ENCODE peak calls at places on chromosomes 12 and 14, in seven cellular contexts. N is neuronal stem cell, Y is trophoblast cell, P is IMR-90, X is H9, F is H1, H is mesenchymal stem cell. K is an unnamed sample.

GRCh38 chr14:104769324-104770071 is 16.6 kb downstream of the SIVA1 start:
- DNase-seq in N (no peak), Y (peak; percentile 34), P (no peak), X (no peak), F (no peak), H (no peak), K (no peak)

GRCh38 chr12:58750484-58750883 is 169.8 kb downstream of the LRIG3 start:
- DNase-seq in N (no peak), Y (no peak), P (peak; percentile 98), X (no peak), F (no peak), H (peak; percentile 90), K (no peak)

GRCh38 chr12:80218925-80219714 is 119.8 kb downstream of the OTOGL start:
- DNase-seq in N (no peak), Y (no peak), P (no peak), X (no peak), F (no peak), H (peak; percentile 16), K (no peak)

GRCh38 chr14:79318371-79318770 is 892.9 kb downstream of the DIO2 start:
- DNase-seq in N (no peak), Y (no peak), P (peak; percentile 57), X (no peak), F (no peak), H (no peak), K (no peak)

GRCh38 chr12:119181944-119182343 is 3.2 kb downstream of the HSPB8 start:
- DNase-seq in N (no peak), Y (peak; percentile 33), P (no peak), X (no peak), F (no peak), H (no peak), K (no peak)

GRCh38 chr12:111368291-111368683 is 608 bp downstream of the PHETA1 start:
- DNase-seq in N (peak; percentile 6), Y (peak; percentile 6), P (no peak), X (no peak), F (no peak), H (peak; percentile 24), K (no peak)

GRCh38 chr12:65891219-65891618 is 66.9 kb downstream of the HMGA2 start:
- DNase-seq in N (no peak), Y (no peak), P (peak; percentile 57), X (no peak), F (no peak), H (peak; percentile 68), K (no peak)

GRCh38 chr12:68113644-68114043 is 45.9 kb downstream of the IFNG start:
- DNase-seq in N (no peak), Y (peak; percentile 13), P (no peak), X (peak; percentile 72), F (peak; percentile 77), H (no peak), K (peak; percentile 58)

GRCh38 chr12:130478786-130479185 is 141.1 kb downstream of the PIWIL1 start:
- DNase-seq in N (no peak), Y (no peak), P (no peak), X (no peak), F (no peak), H (no peak), K (no peak)

GRCh38 chr12:107448198-107448597 is 237.4 kb upstream of the PWP1 start:
- DNase-seq in N (peak; percentile 15), Y (peak; percentile 10), P (peak; percentile 5), X (peak; percentile 74), F (peak; percentile 76), H (no peak), K (peak; percentile 68)

GRCh38 chr12:120181991-120182631 is 12.4 kb downstream of the GCN1 start:
- DNase-seq in N (no peak), Y (peak; percentile 91), P (peak; percentile 74), X (no peak), F (no peak), H (peak; percentile 21), K (peak; percentile 30)

GRCh38 chr12:46372852-46373302 is 304 bp upstream of the SLC38A2 start:
- DNase-seq in N (no peak), Y (no peak), P (no peak), X (no peak), F (peak; percentile 98), H (no peak), K (no peak)

GRCh38 chr12:3644103-3644502 is 108.8 kb downstream of the CRACR2A start:
- DNase-seq in N (no peak), Y (no peak), P (no peak), X (no peak), F (no peak), H (no peak), K (no peak)

GRCh38 chr14:94548999-94549985 is 11.9 kb upstream of the SERPINA4 start:
- DNase-seq in N (peak; percentile 83), Y (peak; percentile 82), P (peak; percentile 36), X (peak; percentile 87), F (peak; percentile 98), H (peak; percentile 1), K (peak; percentile 81)

GRCh38 chr12:67772276-67773169 is 124.0 kb downstream of the DYRK2 start:
- DNase-seq in N (peak; percentile 62), Y (no peak), P (peak; percentile 76), X (peak; percentile 94), F (peak; percentile 64), H (peak; percentile 87), K (peak; percentile 100)

GRCh38 chr12:19131020-19131431 is 1.5 kb downstream of the PLEKHA5 start:
- DNase-seq in N (peak; percentile 15), Y (peak; percentile 84), P (peak; percentile 60), X (peak; percentile 67), F (no peak), H (peak; percentile 88), K (peak; percentile 79)

GRCh38 chr14:54258382-54258781 is 138.4 kb upstream of the CDKN3 start:
- DNase-seq in N (no peak), Y (no peak), P (no peak), X (no peak), F (no peak), H (no peak), K (peak; percentile 26)

GRCh38 chr12:121390856-121391255 is 9.1 kb upstream of the RNF34 start:
- DNase-seq in N (no peak), Y (no peak), P (no peak), X (no peak), F (no peak), H (no peak), K (no peak)

GRCh38 chr12:111276189-111276588 is 92.7 kb downstream of the PHETA1 start:
- DNase-seq in N (no peak), Y (no peak), P (peak; percentile 5), X (no peak), F (no peak), H (no peak), K (no peak)

GRCh38 chr14:95460647-95461478 is 55.6 kb downstream of the SYNE3 start:
- DNase-seq in N (no peak), Y (peak; percentile 27), P (peak; percentile 79), X (peak; percentile 37), F (no peak), H (peak; percentile 81), K (peak; percentile 73)

GRCh38 chr14:96410119-96410518 is 18.2 kb downstream of the AK7 start:
- DNase-seq in N (no peak), Y (no peak), P (no peak), X (no peak), F (no peak), H (no peak), K (no peak)

GRCh38 chr12:51779876-51780275 is 68.6 kb downstream of the FIGNL2 start:
- DNase-seq in N (no peak), Y (no peak), P (no peak), X (no peak), F (no peak), H (no peak), K (no peak)

GRCh38 chr14:80587096-80587724 is 354.3 kb downstream of the CEP128 start:
- DNase-seq in N (no peak), Y (peak; percentile 57), P (peak; percentile 48), X (no peak), F (no peak), H (peak; percentile 49), K (peak; percentile 60)

GRCh38 chr12:106118-106561 is 39.6 kb downstream of the IQSEC3 start:
- DNase-seq in N (no peak), Y (peak; percentile 4), P (no peak), X (peak; percentile 88), F (no peak), H (peak; percentile 3), K (peak; percentile 89)

GRCh38 chr12:52193991-52194390 is 2.2 kb upstream of the KRT80 start:
- DNase-seq in N (no peak), Y (peak; percentile 63), P (no peak), X (no peak), F (no peak), H (peak; percentile 62), K (peak; percentile 63)

GRCh38 chr14:94373708-94374107 is 14.7 kb downstream of the SERPINA1 start:
- DNase-seq in N (no peak), Y (peak; percentile 97), P (peak; percentile 97), X (no peak), F (no peak), H (peak; percentile 38), K (no peak)

GRCh38 chr14:75393794-75394193 is 34.0 kb upstream of the JDP2 start:
- DNase-seq in N (no peak), Y (no peak), P (no peak), X (no peak), F (no peak), H (no peak), K (no peak)

GRCh38 chr14:92726135-92726932 is 22.1 kb downstream of the LGMN start:
- DNase-seq in N (no peak), Y (peak; percentile 76), P (peak; percentile 89), X (no peak), F (no peak), H (peak; percentile 97), K (peak; percentile 9)
- H3K18ac ChIP-seq in N (no peak overlapping the region), Y (peak overlapping the region; percentile 88), P (no peak overlapping the region), X (no peak overlapping the region), F (no peak overlapping the region), H (peak overlapping the region; percentile 97), K (no peak overlapping the region)

GRCh38 chr12:57118711-57119271 is 7.6 kb upstream of the STAT6 start:
- DNase-seq in N (no peak), Y (peak; percentile 26), P (peak; percentile 31), X (no peak), F (no peak), H (no peak), K (no peak)
- H3K4me2 ChIP-seq in N (no peak overlapping the region), Y (no peak overlapping the region), P (no peak overlapping the region), X (no peak overlapping the region), F (no peak overlapping the region), H (no peak overlapping the region), K (no peak overlapping the region)

GRCh38 chr14:76472199-76472723 is 96.3 kb downstream of the ESRRB start:
- DNase-seq in N (no peak), Y (no peak), P (no peak), X (no peak), F (no peak), H (no peak), K (no peak)
- H2BK5ac ChIP-seq in N (no peak overlapping the region), Y (no peak overlapping the region), P (no peak overlapping the region), X (no peak overlapping the region), F (no peak overlapping the region), H (no peak overlapping the region), K (no peak overlapping the region)

GRCh38 chr12:53937099-53937498 is 1.5 kb upstream of the HOXC13 start:
- DNase-seq in N (no peak), Y (no peak), P (no peak), X (no peak), F (peak; percentile 41), H (no peak), K (no peak)
- H3K18ac ChIP-seq in N (no peak overlapping the region), Y (no peak overlapping the region), P (no peak overlapping the region), X (no peak overlapping the region), F (no peak overlapping the region), H (no peak overlapping the region), K (no peak overlapping the region)

GRCh38 chr12:115261249-115261648 is 577.3 kb upstream of the TBX3 start:
- DNase-seq in N (no peak), Y (no peak), P (no peak), X (no peak), F (no peak), H (no peak), K (peak; percentile 18)
- H3K4me2 ChIP-seq in N (no peak overlapping the region), Y (no peak overlapping the region), P (no peak overlapping the region), X (no peak overlapping the region), F (no peak overlapping the region), H (no peak overlapping the region), K (no peak overlapping the region)